ENCODE peak calls at places on chromosomes 4 and X, in nine cellular contexts. D, G, X, L, Q, N, Y, V and J are unnamed samples.

GRCh38 chrX:41238543-41238942 is 95.4 kb upstream of the DDX3X start:
- DNase-seq in D (no peak), G (no peak), X (no peak), L (no peak), Q (no peak), N (no peak), Y (no peak), V (no peak), J (peak; percentile 72)

GRCh38 chr4:21790437-21791029 is 158.0 kb downstream of the KCNIP4 start:
- DNase-seq in D (no peak), G (no peak), X (no peak), L (peak; percentile 34), Q (no peak), N (no peak), Y (no peak), V (no peak), J (peak; percentile 80)

GRCh38 chr4:113502476-113502875 is 259.1 kb downstream of the CAMK2D start:
- DNase-seq in D (no peak), G (no peak), X (no peak), L (peak; percentile 5), Q (no peak), N (no peak), Y (no peak), V (no peak), J (peak; percentile 11)

GRCh38 chr4:8427761-8428287 is 12.7 kb downstream of the ACOX3 start:
- DNase-seq in D (no peak), G (no peak), X (no peak), L (no peak), Q (peak; percentile 33), N (no peak), Y (no peak), V (no peak), J (peak; percentile 52)

GRCh38 chr4:169080970-169081369 is 70.9 kb upstream of the CBR4 start:
- DNase-seq in D (no peak), G (no peak), X (no peak), L (no peak), Q (peak; percentile 41), N (no peak), Y (no peak), V (no peak), J (peak; percentile 93)

GRCh38 chr4:113740857-113741379 is 20.6 kb downstream of the CAMK2D start:
- DNase-seq in D (no peak), G (no peak), X (no peak), L (no peak), Q (no peak), N (no peak), Y (no peak), V (no peak), J (no peak)

GRCh38 chr4:57875829-57876392 is 765.7 kb upstream of the IGFBP7 start:
- DNase-seq in D (no peak), G (no peak), X (no peak), L (no peak), Q (no peak), N (no peak), Y (no peak), V (no peak), J (no peak)

GRCh38 chr4:74619931-74620702 is 174.2 kb downstream of the BTC start:
- DNase-seq in D (no peak), G (no peak), X (no peak), L (no peak), Q (no peak), N (no peak), Y (no peak), V (no peak), J (peak; percentile 79)

GRCh38 chr4:123488916-123489315 is 92.3 kb downstream of the SPRY1 start:
- DNase-seq in D (no peak), G (no peak), X (no peak), L (no peak), Q (no peak), N (no peak), Y (no peak), V (no peak), J (peak; percentile 69)

GRCh38 chr4:120916937-120917336 is 5.6 kb downstream of the PRDM5 start:
- DNase-seq in D (no peak), G (no peak), X (no peak), L (no peak), Q (no peak), N (no peak), Y (no peak), V (no peak), J (no peak)

GRCh38 chrX:109519001-109519400 is 17.6 kb upstream of the NXT2 start:
- DNase-seq in D (no peak), G (no peak), X (no peak), L (no peak), Q (no peak), N (no peak), Y (no peak), V (no peak), J (no peak)

GRCh38 chr4:2304321-2304876 is 42.5 kb upstream of the MXD4 start:
- DNase-seq in D (no peak), G (no peak), X (no peak), L (no peak), Q (no peak), N (no peak), Y (no peak), V (no peak), J (no peak)

GRCh38 chrX:42442745-42443144 is 335.2 kb downstream of the PPP1R2C start:
- DNase-seq in D (no peak), G (no peak), X (no peak), L (no peak), Q (no peak), N (no peak), Y (no peak), V (no peak), J (no peak)

GRCh38 chr4:90444904-90445303 is 317.7 kb downstream of the CCSER1 start:
- DNase-seq in D (no peak), G (no peak), X (no peak), L (no peak), Q (no peak), N (no peak), Y (no peak), V (no peak), J (no peak)

GRCh38 chrX:17559728-17560379 is 177.4 kb upstream of the SCML1 start:
- DNase-seq in D (no peak), G (no peak), X (no peak), L (peak; percentile 38), Q (peak; percentile 39), N (no peak), Y (no peak), V (no peak), J (peak; percentile 89)

GRCh38 chrX:7828594-7828993 is 14.4 kb upstream of the VCX start:
- DNase-seq in D (no peak), G (no peak), X (no peak), L (no peak), Q (no peak), N (no peak), Y (no peak), V (no peak), J (no peak)

GRCh38 chr4:24576276-24576675 is 8.1 kb downstream of the DHX15 start:
- DNase-seq in D (no peak), G (no peak), X (no peak), L (no peak), Q (no peak), N (no peak), Y (no peak), V (no peak), J (no peak)